ENCODE peak calls at places on chromosomes 11 and 22, in ten cellular contexts. V, A, N, D, U, Z, F, O, Y and Q are unnamed samples.

GRCh38 chr11:10719616-10720015 is 26.1 kb upstream of the IRAG1 start:
- DNase-seq in V (no peak), A (no peak), N (no peak), D (no peak), U (no peak), Z (no peak), F (no peak), O (no peak), Y (no peak), Q (no peak)

GRCh38 chr11:66604161-66604560 is 11.2 kb downstream of the CCS start:
- DNase-seq in V (no peak), A (no peak), N (no peak), D (no peak), U (no peak), Z (no peak), F (no peak), O (no peak), Y (no peak), Q (no peak)

GRCh38 chr11:122097419-122098001 is 18.5 kb downstream of the BLID start:
- DNase-seq in V (peak; percentile 72), A (peak; percentile 47), N (no peak), D (no peak), U (no peak), Z (peak; percentile 59), F (no peak), O (peak; percentile 33), Y (no peak), Q (no peak)

GRCh38 chr11:79121351-79121750 is 319.5 kb downstream of the TENM4 start:
- DNase-seq in V (no peak), A (peak; percentile 19), N (no peak), D (no peak), U (no peak), Z (no peak), F (no peak), O (no peak), Y (no peak), Q (no peak)

GRCh38 chr11:77665240-77665965 is 27.8 kb upstream of the CLNS1A start:
- DNase-seq in V (no peak), A (no peak), N (no peak), D (no peak), U (no peak), Z (no peak), F (no peak), O (no peak), Y (no peak), Q (no peak)

GRCh38 chr11:92643827-92644226 is 325.6 kb upstream of the MTNR1B start:
- DNase-seq in V (no peak), A (no peak), N (no peak), D (no peak), U (no peak), Z (no peak), F (no peak), O (no peak), Y (no peak), Q (no peak)

GRCh38 chr11:121964591-121964990 is 151.4 kb downstream of the BLID start:
- DNase-seq in V (peak; percentile 52), A (peak; percentile 64), N (no peak), D (no peak), U (no peak), Z (peak; percentile 26), F (no peak), O (peak; percentile 9), Y (peak; percentile 74), Q (no peak)

GRCh38 chr22:25749420-25750169 is 7.6 kb downstream of the MYO18B start:
- DNase-seq in V (no peak), A (no peak), N (no peak), D (no peak), U (no peak), Z (no peak), F (no peak), O (no peak), Y (no peak), Q (no peak)

GRCh38 chr11:75981546-75981945 is 166.5 kb downstream of the UVRAG start:
- DNase-seq in V (no peak), A (no peak), N (no peak), D (no peak), U (no peak), Z (no peak), F (no peak), O (no peak), Y (no peak), Q (no peak)

GRCh38 chr11:111846640-111847039 is 24.7 kb downstream of the ALG9 start:
- DNase-seq in V (peak; percentile 69), A (peak; percentile 92), N (no peak), D (no peak), U (no peak), Z (peak; percentile 76), F (no peak), O (no peak), Y (peak; percentile 79), Q (no peak)

GRCh38 chr11:5280582-5281102 is 10.9 kb upstream of the HBE1 start:
- DNase-seq in V (peak; percentile 98), A (peak; percentile 100), N (no peak), D (no peak), U (no peak), Z (peak; percentile 100), F (peak; percentile 16), O (peak; percentile 94), Y (peak; percentile 100), Q (peak; percentile 54)

GRCh38 chr11:29448246-29448877 is 568.5 kb downstream of the KCNA4 start:
- DNase-seq in V (peak; percentile 56), A (peak; percentile 25), N (no peak), D (no peak), U (no peak), Z (peak; percentile 5), F (no peak), O (no peak), Y (peak; percentile 47), Q (no peak)

GRCh38 chr11:8814209-8814922 is 96.6 kb upstream of the AKIP1 start:
- DNase-seq in V (no peak), A (no peak), N (peak; percentile 38), D (no peak), U (no peak), Z (no peak), F (no peak), O (peak; percentile 87), Y (no peak), Q (no peak)

GRCh38 chr11:31687256-31687655 is 123.9 kb downstream of the PAX6 start:
- DNase-seq in V (peak; percentile 62), A (no peak), N (no peak), D (no peak), U (no peak), Z (peak; percentile 9), F (no peak), O (no peak), Y (no peak), Q (no peak)

GRCh38 chr11:120511116-120511803 is at the start of gene GRIK4:
- DNase-seq in V (peak; percentile 92), A (peak; percentile 57), N (peak; percentile 81), D (peak; percentile 97), U (no peak), Z (peak; percentile 70), F (peak; percentile 78), O (no peak), Y (peak; percentile 56), Q (peak; percentile 90)

GRCh38 chr11:70407814-70408213 is 9.5 kb downstream of the CTTN start:
- DNase-seq in V (no peak), A (no peak), N (no peak), D (no peak), U (no peak), Z (no peak), F (no peak), O (no peak), Y (no peak), Q (no peak)

GRCh38 chr11:70409437-70409836 is 11.1 kb downstream of the CTTN start:
- DNase-seq in V (no peak), A (no peak), N (no peak), D (no peak), U (no peak), Z (no peak), F (no peak), O (no peak), Y (no peak), Q (no peak)

GRCh38 chr11:70409871-70410270 is 11.5 kb downstream of the CTTN start:
- DNase-seq in V (no peak), A (no peak), N (no peak), D (no peak), U (no peak), Z (no peak), F (no peak), O (no peak), Y (no peak), Q (no peak)

GRCh38 chr11:70411713-70412452 is 13.6 kb downstream of the CTTN start:
- DNase-seq in V (no peak), A (no peak), N (no peak), D (no peak), U (no peak), Z (no peak), F (no peak), O (no peak), Y (no peak), Q (no peak)

DNA sequence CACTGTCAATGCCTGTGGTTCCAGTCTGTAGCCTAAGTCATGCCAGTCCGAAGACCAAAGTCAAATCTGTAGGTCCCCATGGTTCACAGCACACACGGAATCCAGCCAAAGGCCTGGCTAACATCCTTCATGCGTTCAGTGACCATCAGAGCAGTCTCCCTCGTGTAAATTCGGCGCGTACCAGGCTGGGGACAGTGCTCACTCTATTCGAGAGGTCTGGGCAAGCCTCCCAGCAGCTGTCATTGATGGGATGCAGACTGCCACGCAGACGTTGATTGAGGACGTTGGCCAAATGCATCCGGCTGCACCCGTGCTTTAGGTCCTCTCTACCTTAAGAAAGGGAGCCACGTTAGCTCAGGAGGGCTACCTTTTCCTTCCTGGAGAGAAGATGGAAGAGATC is 11.9 kb downstream of the CTTN start:
- DNase-seq in V (no peak), A (no peak), N (no peak), D (no peak), U (no peak), Z (no peak), F (peak; percentile 84), O (no peak), Y (no peak), Q (no peak)
- H3K27me3 ChIP-seq in V (no peaks in the 10 kb centered on the region), A (no peaks in the 10 kb centered on the region), N (no peaks in the 10 kb centered on the region), D (no peaks in the 10 kb centered on the region), U (no peaks in the 10 kb centered on the region), Z (no peaks in the 10 kb centered on the region), F (no peaks in the 10 kb centered on the region), O (no peaks in the 10 kb centered on the region), Y (no peaks in the 10 kb centered on the region), Q (no peaks in the 10 kb centered on the region)

GRCh38 chr22:27051407-27051806 is 394.0 kb downstream of the MIAT start:
- DNase-seq in V (no peak), A (no peak), N (no peak), D (no peak), U (no peak), Z (no peak), F (no peak), O (no peak), Y (no peak), Q (no peak)
- H3K27me3 ChIP-seq in V (peaks cover 36% of the 10 kb centered on the region), A (peaks cover 20% of the 10 kb centered on the region), N (no peaks in the 10 kb centered on the region), D (no peaks in the 10 kb centered on the region), U (no peaks in the 10 kb centered on the region), Z (peaks cover 5% of the 10 kb centered on the region), F (no peaks in the 10 kb centered on the region), O (peaks cover 4% of the 10 kb centered on the region), Y (no peaks in the 10 kb centered on the region), Q (no peaks in the 10 kb centered on the region)

GRCh38 chr22:45077826-45078334 is 68.1 kb upstream of the PHF21B start:
- DNase-seq in V (no peak), A (no peak), N (no peak), D (no peak), U (no peak), Z (no peak), F (no peak), O (no peak), Y (no peak), Q (no peak)
- H3K27me3 ChIP-seq in V (peaks cover 49% of the 10 kb centered on the region), A (peaks cover 42% of the 10 kb centered on the region), N (peaks cover 54% of the 10 kb centered on the region), D (no peaks in the 10 kb centered on the region), U (no peaks in the 10 kb centered on the region), Z (peaks cover 7% of the 10 kb centered on the region), F (no peaks in the 10 kb centered on the region), O (peaks cover 19% of the 10 kb centered on the region), Y (peaks cover 12% of the 10 kb centered on the region), Q (no peaks in the 10 kb centered on the region)

GRCh38 chr11:124725719-124726105 is 14.0 kb upstream of the NRGN start:
- DNase-seq in V (no peak), A (peak; percentile 77), N (no peak), D (no peak), U (no peak), Z (peak; percentile 34), F (no peak), O (no peak), Y (peak; percentile 35), Q (no peak)
- H3K27me3 ChIP-seq in V (peaks cover 56% of the 10 kb centered on the region), A (peaks cover 22% of the 10 kb centered on the region), N (peaks cover 12% of the 10 kb centered on the region), D (no peaks in the 10 kb centered on the region), U (no peaks in the 10 kb centered on the region), Z (peaks cover 33% of the 10 kb centered on the region), F (no peaks in the 10 kb centered on the region), O (peaks cover 30% of the 10 kb centered on the region), Y (peaks cover 12% of the 10 kb centered on the region), Q (peaks cover 9% of the 10 kb centered on the region)